ENCODE peak calls at places on chromosomes 3 and 15, in four cellular contexts. W is activated effector memory CD4-positive, alpha-beta T cell treated with anti-CD3 and anti-CD28 coated beads, Interleukin-2, amount 50 U/mL, for 16 hours; M is B cell; F is NCI-H146. E is an unnamed sample.

GRCh38 chr3:52185311-52185710 is 12.6 kb upstream of the ALAS1 start:
- DNase-seq in W (no peak), M (no peak), F (no peak), E (no peak)

GRCh38 chr3:11915621-11916417 is 69.1 kb upstream of the TAMM41 start:
- DNase-seq in W (peak; percentile 54), M (no peak), F (no peak), E (no peak)

GRCh38 chr15:75672111-75672602 is 24.4 kb downstream of the SNX33 start:
- DNase-seq in W (no peak), M (no peak), F (no peak), E (no peak)

GRCh38 chr15:48617619-48618018 is 27.9 kb downstream of the FBN1 start:
- DNase-seq in W (no peak), M (no peak), F (no peak), E (no peak)

GRCh38 chr3:46617941-46618340 is 5.6 kb downstream of the FAM240A start:
- DNase-seq in W (no peak), M (no peak), F (no peak), E (no peak)

GRCh38 chr15:31365655-31366127 is 39.1 kb downstream of the KLF13 start:
- DNase-seq in W (peak; percentile 91), M (peak; percentile 86), F (no peak), E (peak; percentile 83)

GRCh38 chr3:112615942-112616731 is 24.8 kb downstream of the CCDC80 start:
- DNase-seq in W (no peak), M (no peak), F (no peak), E (no peak)

GRCh38 chr15:59168536-59168935 is 38.1 kb upstream of the LDHAL6B start:
- DNase-seq in W (no peak), M (no peak), F (no peak), E (no peak)

GRCh38 chr3:192848371-192849233 is 69.1 kb downstream of the MB21D2 start:
- DNase-seq in W (no peak), M (no peak), F (no peak), E (no peak)

GRCh38 chr15:101538996-101539395 is 49.5 kb upstream of the PCSK6 start:
- DNase-seq in W (no peak), M (no peak), F (no peak), E (no peak)

GRCh38 chr3:64651791-64652241 is 36.0 kb downstream of the ADAMTS9 start:
- DNase-seq in W (no peak), M (no peak), F (no peak), E (no peak)

GRCh38 chr3:76943058-76943457 is 96.8 kb upstream of the ROBO2 start:
- DNase-seq in W (no peak), M (no peak), F (no peak), E (no peak)

GRCh38 chr3:152539191-152539764 is 270.5 kb downstream of the MBNL1 start:
- DNase-seq in W (no peak), M (no peak), F (no peak), E (no peak)

GRCh38 chr3:67875338-67875737 is 220.9 kb upstream of the SUCLG2 start:
- DNase-seq in W (no peak), M (no peak), F (no peak), E (no peak)

GRCh38 chr3:141085331-141086047 is 34.3 kb downstream of the SPSB4 start:
- DNase-seq in W (no peak), M (no peak), F (no peak), E (no peak)

GRCh38 chr3:53023072-53023823 is 22.6 kb downstream of the SFMBT1 start:
- DNase-seq in W (no peak), M (no peak), F (no peak), E (no peak)

GRCh38 chr3:42728668-42729364 is 26.2 kb upstream of the HHATL start:
- DNase-seq in W (peak; percentile 25), M (no peak), F (no peak), E (no peak)

GRCh38 chr15:72285402-72285801 is 13.0 kb upstream of the PARP6 start:
- DNase-seq in W (no peak), M (no peak), F (no peak), E (no peak)

GRCh38 chr3:193826126-193826795 is 233.3 kb downstream of the OPA1 start:
- DNase-seq in W (no peak), M (no peak), F (peak; percentile 84), E (no peak)

GRCh38 chr15:98501632-98502031 is 146.7 kb upstream of the IGF1R start:
- DNase-seq in W (no peak), M (no peak), F (no peak), E (no peak)

GRCh38 chr3:57017481-57017880 is 43.0 kb upstream of the SPATA12 start:
- DNase-seq in W (no peak), M (no peak), F (no peak), E (no peak)

GRCh38 chr3:49841126-49841525 is 15.2 kb downstream of the TRAIP start:
- DNase-seq in W (no peak), M (no peak), F (no peak), E (no peak)

GRCh38 chr3:45781841-45782240 is 14.5 kb downstream of the SLC6A20 start:
- DNase-seq in W (no peak), M (no peak), F (no peak), E (no peak)

GRCh38 chr15:66912001-66912400 is 153.4 kb upstream of the SMAD3 start:
- DNase-seq in W (no peak), M (no peak), F (no peak), E (no peak)

GRCh38 chr3:11944052-11944673 is 60.0 kb upstream of the SYN2 start:
- DNase-seq in W (no peak), M (no peak), F (peak; percentile 47), E (no peak)

GRCh38 chr3:184218814-184219213 is 10.6 kb upstream of the VWA5B2 start:
- DNase-seq in W (no peak), M (no peak), F (peak; percentile 23), E (no peak)

GRCh38 chr15:34275721-34276120 is 50.9 kb downstream of the EMC4 start:
- DNase-seq in W (no peak), M (no peak), F (no peak), E (no peak)

GRCh38 chr15:60423540-60423939 is 25.8 kb upstream of the ANXA2 start:
- DNase-seq in W (no peak), M (no peak), F (no peak), E (no peak)

GRCh38 chr3:58041826-58042324 is 33.7 kb downstream of the FLNB start:
- DNase-seq in W (no peak), M (no peak), F (no peak), E (no peak)

GRCh38 chr3:47799733-47800132 is 3.2 kb upstream of the DHX30 start:
- DNase-seq in W (no peak), M (no peak), F (no peak), E (no peak)

GRCh38 chr3:185932213-185932612 is 5.6 kb downstream of the TRA2B start:
- DNase-seq in W (no peak), M (no peak), F (no peak), E (no peak)

GRCh38 chr3:12710062-12710461 is 46.1 kb upstream of the RAF1 start:
- DNase-seq in W (no peak), M (no peak), F (no peak), E (no peak)

GRCh38 chr3:185796431-185797107 is 28.3 kb downstream of the IGF2BP2 start:
- DNase-seq in W (no peak), M (no peak), F (peak; percentile 24), E (no peak)